ENCODE peak calls at places on chromosomes 12 and 14, in ten cellular contexts. F is iPS-NIHi11, J is osteocyte, U is AG10803, X is fibroblast of lung, W is kidney epithelial cell, D is GM12865, M is left ventricle myocardium inferior, L is Calu3, G is epithelial cell of prostate. C is an unnamed sample.

GRCh38 chr14:68548194-68549056 is 244.4 kb downstream of the ZFP36L1 start:
- DNase-seq in F (peak; percentile 47), J (peak; percentile 89), U (peak; percentile 99), X (peak; percentile 99), W (peak; percentile 93), D (no peak), M (peak; percentile 90), L (no peak), G (peak; percentile 96), C (no peak)

GRCh38 chr14:103581206-103581605 is 18.4 kb downstream of the COA8 start:
- DNase-seq in F (no peak), J (no peak), U (no peak), X (no peak), W (no peak), D (no peak), M (no peak), L (no peak), G (no peak), C (no peak)

GRCh38 chr14:56002316-56002715 is 115.9 kb upstream of the PELI2 start:
- DNase-seq in F (no peak), J (no peak), U (peak; percentile 63), X (no peak), W (peak; percentile 32), D (no peak), M (no peak), L (no peak), G (no peak), C (no peak)

GRCh38 chr14:51216602-51217001 is 23.4 kb upstream of the TMX1 start:
- DNase-seq in F (no peak), J (no peak), U (no peak), X (no peak), W (no peak), D (no peak), M (no peak), L (no peak), G (no peak), C (no peak)

GRCh38 chr14:43803076-43803689 is 703.9 kb downstream of the FSCB start:
- DNase-seq in F (no peak), J (no peak), U (no peak), X (no peak), W (no peak), D (peak; percentile 1), M (no peak), L (no peak), G (no peak), C (no peak)

GRCh38 chr12:2535583-2536187 is 259.1 kb upstream of the FKBP4 start:
- DNase-seq in F (no peak), J (no peak), U (peak; percentile 4), X (no peak), W (no peak), D (no peak), M (no peak), L (no peak), G (no peak), C (no peak)

GRCh38 chr14:98878278-98878677 is 393.7 kb downstream of the BCL11B start:
- DNase-seq in F (no peak), J (no peak), U (no peak), X (no peak), W (no peak), D (no peak), M (no peak), L (no peak), G (no peak), C (no peak)

GRCh38 chr12:9711664-9712063 is 21.2 kb downstream of the CLECL1 start:
- DNase-seq in F (no peak), J (no peak), U (peak; percentile 44), X (no peak), W (no peak), D (no peak), M (no peak), L (no peak), G (no peak), C (no peak)

GRCh38 chr12:118361889-118362288 is 10.8 kb downstream of the TAOK3 start:
- DNase-seq in F (no peak), J (no peak), U (no peak), X (no peak), W (no peak), D (no peak), M (no peak), L (no peak), G (no peak), C (no peak)

GRCh38 chr12:53232641-53233538 is 881 bp upstream of the RARG start:
- DNase-seq in F (peak; percentile 65), J (no peak), U (peak; percentile 56), X (peak; percentile 49), W (no peak), D (no peak), M (peak; percentile 60), L (peak; percentile 54), G (no peak), C (no peak)

GRCh38 chr14:73785336-73785833 is 66.2 kb upstream of the PTGR2 start:
- DNase-seq in F (no peak), J (no peak), U (peak; percentile 79), X (peak; percentile 96), W (peak; percentile 78), D (peak; percentile 61), M (no peak), L (no peak), G (no peak), C (no peak)

GRCh38 chr12:6363330-6364036 is 11.9 kb downstream of the SCNN1A start:
- DNase-seq in F (peak; percentile 98), J (no peak), U (peak; percentile 59), X (peak; percentile 53), W (no peak), D (peak; percentile 27), M (peak; percentile 82), L (peak; percentile 83), G (no peak), C (no peak)

C was measured in memory B cell.